ENCODE peak calls at places on chromosomes 7 and 10, in ten cellular contexts. U is left ventricle myocardium inferior, H is GM23338, E is AG10803, Y is A549, L is natural killer cell, I is pancreas, A is breast epithelium, G is astrocyte of the spinal cord, Q is HCT116. F is an unnamed sample.

GRCh38 chr7:133698127-133698526 is 429.0 kb upstream of the LRGUK start:
- DNase-seq in L (no peak), A (no peak), E (no peak), I (no peak), U (no peak), H (no peak), G (peak; percentile 56), Y (no peak), Q (no peak), F (no peak)

GRCh38 chr10:125016611-125017202 is 74.8 kb downstream of the ZRANB1 start:
- DNase-seq in U (peak; percentile 76), A (no peak), H (no peak), I (no peak), E (no peak), Q (no peak), G (no peak), Y (no peak), L (no peak), F (no peak)

GRCh38 chr10:9957352-9957751 is 1060.3 kb upstream of the CELF2 start:
- DNase-seq in G (no peak), Q (no peak), Y (no peak), E (no peak), I (no peak), U (no peak), L (no peak), A (no peak), H (no peak), F (no peak)

GRCh38 chr10:80356563-80356999 is at the start of the genes DYDC1 and DYDC2:
- DNase-seq in A (peak; percentile 29), G (no peak), Y (no peak), E (no peak), Q (no peak), L (peak; percentile 15), U (peak; percentile 45), H (peak; percentile 97), I (peak; percentile 85), F (peak; percentile 52)

GRCh38 chr10:110618206-110618605 is 25.9 kb upstream of the RBM20 start:
- DNase-seq in Y (no peak), I (no peak), H (no peak), Q (no peak), G (no peak), U (no peak), L (no peak), E (no peak), A (no peak), F (no peak)

GRCh38 chr10:3008518-3009195 is 58.7 kb upstream of the PFKP start:
- DNase-seq in L (no peak), E (no peak), Y (no peak), U (no peak), I (no peak), G (no peak), A (no peak), H (no peak), Q (no peak), F (no peak)

GRCh38 chr7:100655908-100656674 is at the start of gene ACTL6B:
- DNase-seq in Q (no peak), I (peak; percentile 89), Y (peak; percentile 72), L (peak; percentile 61), G (peak; percentile 23), E (no peak), U (peak; percentile 59), A (no peak), H (peak; percentile 95), F (peak; percentile 96)

GRCh38 chr10:101095550-101096213 is 33.9 kb downstream of the KAZALD1 start:
- DNase-seq in Q (peak; percentile 94), E (peak; percentile 49), U (peak; percentile 55), L (peak; percentile 66), I (peak; percentile 85), G (peak; percentile 27), A (peak; percentile 40), H (peak; percentile 99), Y (peak; percentile 82), F (peak; percentile 88)

GRCh38 chr7:117322741-117323584 is at the start of gene WNT2:
- DNase-seq in H (peak; percentile 35), L (no peak), G (peak; percentile 62), A (no peak), U (no peak), Y (no peak), E (peak; percentile 33), Q (no peak), I (no peak), F (peak; percentile 23)

GRCh38 chr7:131302876-131303707 is 24.6 kb upstream of the MKLN1 start:
- DNase-seq in L (no peak), Y (peak; percentile 28), G (peak; percentile 30), Q (peak; percentile 39), H (peak; percentile 69), E (peak; percentile 16), U (peak; percentile 23), A (peak; percentile 24), I (no peak), F (peak; percentile 11)

GRCh38 chr7:29424984-29425309 is 138.7 kb upstream of the PRR15 start:
- DNase-seq in U (no peak), E (no peak), H (no peak), G (no peak), I (no peak), L (no peak), Q (no peak), Y (no peak), A (no peak), F (no peak)

GRCh38 chr7:28166982-28167715 is 13.4 kb downstream of the JAZF1 start:
- DNase-seq in Q (no peak), G (no peak), U (no peak), H (no peak), E (peak; percentile 64), Y (no peak), I (no peak), L (no peak), A (no peak), F (no peak)

DNA sequence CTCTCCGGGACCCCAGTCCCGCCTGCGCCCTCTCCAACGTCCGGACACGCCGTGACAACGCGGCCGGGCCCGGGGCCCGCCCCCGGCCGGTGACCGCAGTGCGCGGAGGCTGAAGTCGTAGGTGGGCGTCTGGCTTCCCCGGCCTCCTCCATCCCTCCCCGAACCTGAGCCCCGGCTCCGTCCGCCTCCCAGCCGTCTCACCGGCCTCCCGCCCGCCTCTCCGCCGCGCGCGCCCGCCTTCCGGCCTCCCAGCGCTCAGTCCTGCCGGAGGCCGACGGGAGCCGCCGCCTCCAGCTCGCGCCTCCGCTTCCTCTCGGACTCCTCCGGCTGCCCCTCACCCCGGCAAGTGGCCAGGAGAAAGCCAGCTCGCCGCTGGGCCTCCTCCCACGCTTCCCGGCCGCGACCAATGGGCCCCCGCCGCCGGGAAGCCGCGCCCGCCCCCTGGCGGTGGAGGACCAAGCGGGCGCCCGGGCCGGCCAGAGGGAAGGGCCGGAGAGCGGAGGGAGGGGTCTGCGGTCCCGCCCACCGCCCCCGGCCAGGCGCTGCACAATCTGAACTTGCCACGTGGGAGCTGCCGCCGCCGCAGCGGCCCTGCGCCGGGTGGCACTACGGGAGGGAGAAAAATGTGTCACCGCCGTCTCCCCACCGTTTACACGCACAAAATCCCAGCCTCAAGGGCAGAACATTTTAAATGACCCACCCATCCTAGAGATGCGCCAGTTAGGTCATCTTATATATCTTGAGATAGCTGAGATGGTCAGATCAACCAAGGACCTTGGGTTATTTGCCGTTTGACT is at the start of gene FAM3C:
- DNase-seq in Y (peak; percentile 75), E (peak; percentile 89), I (peak; percentile 98), H (peak; percentile 93), L (peak; percentile 86), G (peak; percentile 94), Q (peak; percentile 82), A (peak; percentile 81), U (peak; percentile 91), F (peak; percentile 99)
- TF ChIP-seq CTCF in Y (peak; percentile 85), E (no peak), I (peak; percentile 98), H (peak; percentile 87), L (peak; percentile 97), G (peak; percentile 74), Q (peak; percentile 42), A (peak; percentile 97), U (peak; percentile 98), F (peak; percentile 98)

DNA sequence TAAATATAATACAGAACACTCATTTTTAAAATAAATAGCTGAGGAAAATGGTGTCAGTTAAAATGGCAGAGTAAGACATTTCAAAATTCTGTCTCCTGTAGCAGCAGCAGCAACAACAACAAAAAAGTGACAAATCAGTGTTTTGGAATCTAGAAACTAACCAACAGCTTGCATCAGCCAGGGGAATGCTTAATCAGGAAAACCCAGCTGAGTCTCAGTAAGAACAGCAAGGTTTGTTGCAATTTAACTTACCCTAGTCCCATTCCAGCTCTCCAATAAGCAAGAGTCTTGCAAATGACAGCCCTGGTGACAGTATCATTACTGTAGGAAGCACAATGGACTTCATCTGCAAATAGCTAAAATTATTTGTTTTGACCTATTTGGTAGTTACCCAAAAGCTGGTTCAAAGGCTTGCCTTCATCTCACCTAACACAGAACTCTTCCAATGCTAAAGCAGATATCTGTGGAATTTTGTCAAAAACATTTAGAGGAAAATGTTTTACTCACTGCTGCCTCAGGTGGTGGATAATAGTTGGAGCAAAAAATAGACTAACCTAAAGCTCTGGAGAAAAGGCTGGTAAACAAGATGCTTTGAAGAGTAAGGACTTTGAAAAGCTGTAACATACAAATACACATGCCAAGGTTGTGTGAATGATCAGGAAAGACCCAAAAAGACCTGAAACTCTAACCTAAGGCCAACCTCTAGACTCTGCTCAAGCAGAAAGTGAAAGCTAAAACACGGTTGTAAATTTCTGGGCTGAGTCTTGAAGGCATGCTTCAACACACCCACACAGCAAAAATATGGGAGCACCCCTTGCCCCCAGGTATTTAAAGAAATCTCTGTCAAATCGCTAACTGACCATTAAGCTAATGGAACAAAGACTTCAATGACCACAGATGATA is 9.9 kb upstream of the ARHGAP22 start:
- DNase-seq in A (no peak), H (peak; percentile 57), Y (peak; percentile 22), Q (no peak), U (no peak), G (peak; percentile 50), I (no peak), L (no peak), E (peak; percentile 93), F (no peak)
- TF ChIP-seq CTCF in A (no peak), H (no peak), Y (peak; percentile 16), Q (peak; percentile 8), U (peak; percentile 19), G (peak; percentile 53), I (no peak), L (no peak), E (peak; percentile 50), F (peak; percentile 65)

GRCh38 chr7:4791738-4792536 is 16.5 kb downstream of the AP5Z1 start:
- DNase-seq in L (peak; percentile 80), Q (peak; percentile 26), Y (no peak), E (peak; percentile 43), G (peak; percentile 56), H (peak; percentile 96), I (peak; percentile 91), A (no peak), U (peak; percentile 84), F (peak; percentile 93)
- TF ChIP-seq CTCF in L (peak; percentile 76), Q (peak; percentile 47), Y (peak; percentile 32), E (peak; percentile 50), G (peak; percentile 69), H (peak; percentile 82), I (peak; percentile 79), A (peak; percentile 41), U (peak; percentile 87), F (peak; percentile 95)

DNA sequence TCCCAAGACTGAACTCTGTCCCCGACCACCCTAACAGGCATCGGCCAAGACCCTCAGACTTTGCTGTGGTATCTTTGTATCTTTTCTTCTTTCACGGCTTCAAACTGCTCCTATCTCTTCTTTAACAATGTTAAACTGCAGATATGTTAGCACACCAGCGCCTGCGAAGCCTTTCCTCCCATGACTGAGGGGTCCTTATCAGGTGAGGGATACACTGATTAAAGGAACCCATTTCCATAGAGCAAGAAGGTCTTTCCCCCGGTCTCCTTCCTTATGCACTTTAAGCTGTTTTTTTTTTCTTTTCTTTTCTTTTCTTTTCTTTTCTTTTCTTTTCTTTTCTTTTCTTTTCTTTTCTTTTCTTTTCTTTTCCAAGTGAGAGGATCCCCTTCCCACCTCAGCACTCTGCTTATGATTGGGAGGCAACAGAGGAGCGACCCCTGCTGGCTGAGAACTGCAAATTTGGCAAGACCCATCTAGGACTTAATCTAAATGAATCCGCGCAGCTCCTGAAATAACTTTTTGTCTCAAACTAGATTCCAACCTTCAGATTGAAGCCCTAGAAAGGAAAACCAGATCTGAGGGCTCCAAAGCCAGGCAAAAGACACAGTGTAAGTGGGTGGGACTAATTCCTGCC is 109.9 kb downstream of the ITGB8 start:
- DNase-seq in L (no peak), G (peak; percentile 36), Q (peak; percentile 29), H (peak; percentile 87), U (no peak), A (no peak), Y (peak; percentile 13), I (peak; percentile 78), E (peak; percentile 21), F (peak; percentile 44)
- TF ChIP-seq CTCF in L (no peak), G (peak; percentile 58), Q (peak; percentile 21), H (peak; percentile 88), U (peak; percentile 46), A (peak; percentile 9), Y (peak; percentile 38), I (peak; percentile 23), E (peak; percentile 57), F (peak; percentile 54)